ENCODE peak calls at places on chromosomes 1 and 21, in ten cellular contexts. B is A549, G is HCT116, A is upper lobe of left lung, Z is heart left ventricle, N is gastrocnemius medialis, L is GM12878, O is HepG2, R is IMR-90, H is right lobe of liver. M is an unnamed sample.

GRCh38 chr1:167943541-167943940 is 6.7 kb upstream of the MPC2 start:
- ATAC-seq in B (no peak), G (no peak), A (no peak), Z (no peak), N (no peak), L (no peak), O (no peak), R (no peak), H (no peak), M (no peak)

GRCh38 chr1:21129407-21129806 is 47.3 kb downstream of the EIF4G3 start:
- ATAC-seq in B (no peak), G (no peak), A (no peak), Z (no peak), N (no peak), L (no peak), O (no peak), R (no peak), H (no peak), M (no peak)

GRCh38 chr1:99374109-99374508 is 109.8 kb downstream of the PLPPR4 start:
- ATAC-seq in B (no peak), G (no peak), A (no peak), Z (no peak), N (no peak), L (no peak), O (no peak), R (no peak), H (no peak), M (no peak)

GRCh38 chr1:50611675-50612074 is 188.4 kb upstream of the DMRTA2 start:
- ATAC-seq in B (no peak), G (no peak), A (no peak), Z (no peak), N (no peak), L (no peak), O (no peak), R (no peak), H (no peak), M (no peak)

GRCh38 chr1:235841938-235842545 is 24.7 kb downstream of the LYST start:
- ATAC-seq in B (no peak), G (no peak), A (peak; percentile 39), Z (no peak), N (no peak), L (peak; percentile 82), O (no peak), R (no peak), H (no peak), M (no peak)

GRCh38 chr21:16033193-16033592 is 303.4 kb downstream of the USP25 start:
- ATAC-seq in B (no peak), G (no peak), A (no peak), Z (no peak), N (no peak), L (no peak), O (peak; percentile 65), R (no peak), H (no peak), M (no peak)

GRCh38 chr21:35252831-35253230 is 203.7 kb upstream of the RUNX1 start:
- ATAC-seq in B (no peak), G (no peak), A (no peak), Z (no peak), N (no peak), L (no peak), O (no peak), R (no peak), H (no peak), M (no peak)

GRCh38 chr1:87044840-87045239 is 130.4 kb downstream of the HS2ST1 start:
- ATAC-seq in B (no peak), G (no peak), A (no peak), Z (no peak), N (no peak), L (peak; percentile 75), O (no peak), R (no peak), H (no peak), M (no peak)

GRCh38 chr1:198669023-198669698 is 30.3 kb downstream of the PTPRC start:
- ATAC-seq in B (peak; percentile 100), G (peak; percentile 94), A (peak; percentile 11), Z (peak; percentile 58), N (no peak), L (peak; percentile 83), O (peak; percentile 38), R (peak; percentile 87), H (peak; percentile 44), M (no peak)

GRCh38 chr1:154117642-154118041 is 37.2 kb downstream of the NUP210L start:
- ATAC-seq in B (no peak), G (no peak), A (no peak), Z (no peak), N (no peak), L (no peak), O (no peak), R (no peak), H (no peak), M (no peak)

GRCh38 chr1:43836267-43836951 is 97.2 kb upstream of the ARTN start:
- ATAC-seq in B (no peak), G (peak; percentile 35), A (peak; percentile 9), Z (peak; percentile 59), N (no peak), L (peak; percentile 69), O (peak; percentile 60), R (no peak), H (peak; percentile 25), M (no peak)

DNA sequence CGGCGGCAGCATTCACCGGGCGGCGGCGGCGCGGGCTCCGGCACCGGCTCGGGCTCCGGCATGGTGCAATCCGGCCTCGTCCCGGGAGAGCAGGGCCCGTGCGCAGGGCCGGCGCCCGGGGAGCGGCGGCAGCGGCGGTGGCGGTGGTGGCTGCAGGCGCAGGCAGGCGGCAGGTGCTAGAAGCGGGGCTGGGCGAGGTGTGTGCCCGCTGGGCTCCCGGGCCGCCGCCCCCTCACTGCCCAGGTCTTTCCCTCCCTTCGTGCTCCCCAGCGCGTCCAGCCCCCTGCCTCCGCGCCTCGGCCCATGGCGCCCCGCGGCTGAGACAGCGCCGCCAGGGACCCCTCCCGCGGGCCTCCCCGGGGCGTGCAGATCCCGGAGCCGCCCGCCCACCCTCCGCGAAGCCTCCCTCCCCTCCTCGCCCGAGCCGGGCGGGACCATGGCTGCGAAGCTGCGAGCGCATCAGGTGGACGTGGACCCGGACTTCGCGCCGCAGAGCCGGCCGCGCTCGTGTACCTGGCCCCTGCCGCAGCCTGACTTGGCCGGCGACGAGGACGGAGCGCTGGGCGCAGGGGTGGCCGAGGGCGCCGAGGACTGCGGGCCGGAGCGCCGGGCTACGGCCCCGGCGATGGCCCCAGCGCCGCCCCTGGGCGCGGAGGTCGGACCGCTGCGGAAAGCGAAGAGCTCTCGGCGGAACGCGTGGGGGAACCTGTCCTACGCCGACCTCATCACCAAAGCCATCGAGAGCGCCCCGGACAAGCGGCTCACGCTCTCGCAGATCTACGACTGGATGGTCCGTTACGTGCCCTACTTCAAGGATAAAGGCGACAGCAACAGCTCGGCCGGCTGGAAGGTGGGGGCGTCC is 492 bp downstream of the FOXO6 start:
- ATAC-seq in B (peak; percentile 36), G (peak; percentile 55), A (no peak), Z (no peak), N (peak; percentile 23), L (peak; percentile 8), O (peak; percentile 40), R (no peak), H (no peak), M (peak; percentile 2)
- TF ChIP-seq POLR2A in B (no peak), G (no peak), A (no peak), Z (no peak), N (peak; percentile 81), L (no peak), O (no peak), R (no peak), H (no peak), M (no peak)

GRCh38 chr1:12040457-12041051 is 21.3 kb downstream of the MIIP start:
- ATAC-seq in B (no peak), G (no peak), A (peak; percentile 50), Z (no peak), N (no peak), L (peak; percentile 80), O (no peak), R (peak; percentile 87), H (no peak), M (no peak)
- TF ChIP-seq POLR2A in B (no peak), G (no peak), A (no peak), Z (no peak), N (no peak), L (peak; percentile 46), O (no peak), R (no peak), H (no peak), M (no peak)

DNA sequence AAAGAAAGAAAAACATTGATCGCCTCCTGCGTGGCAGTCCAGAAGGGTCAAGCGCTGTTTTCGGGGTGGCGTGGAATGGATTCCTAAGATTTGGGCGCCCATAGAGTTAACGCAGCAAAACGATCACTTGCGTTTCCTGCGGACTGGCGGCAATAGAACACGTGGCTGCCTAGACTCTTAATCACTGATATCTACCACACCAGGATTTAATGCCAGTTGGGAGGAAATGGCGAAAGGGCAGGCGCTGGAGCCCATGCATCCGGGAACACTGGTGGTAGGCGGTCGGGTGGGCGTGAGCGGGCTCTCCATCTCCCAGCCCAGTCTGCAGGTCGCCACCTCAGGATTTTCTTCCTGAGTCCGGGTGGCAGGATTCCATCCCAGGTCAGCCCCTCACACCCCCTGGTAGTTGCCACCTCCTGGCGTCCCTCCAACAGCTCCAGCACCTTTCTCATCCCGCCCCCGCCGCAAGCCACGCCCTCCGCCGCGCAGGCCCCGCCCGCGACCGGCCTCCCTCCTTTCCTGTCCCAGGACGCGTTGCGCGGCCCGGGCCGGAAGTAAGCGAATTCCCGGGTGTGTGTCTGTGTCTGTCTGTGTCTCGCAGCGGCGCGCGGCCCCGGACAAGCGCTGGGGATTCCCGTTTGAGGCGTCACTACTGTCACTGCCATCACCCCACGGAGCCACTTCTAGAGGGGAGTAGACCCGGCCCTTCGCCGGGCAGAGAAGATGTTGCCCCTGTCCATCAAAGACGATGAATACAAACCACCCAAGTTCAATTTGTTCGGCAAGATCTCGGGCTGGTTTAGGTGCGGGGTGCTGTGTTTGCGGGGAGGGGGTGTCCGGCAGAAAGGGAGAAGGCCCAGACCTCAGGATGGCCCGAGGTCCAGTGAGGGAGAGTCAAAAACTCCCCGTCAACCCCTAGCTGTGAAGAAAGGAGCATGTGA is at the start of gene SLC30A7:
- ATAC-seq in B (peak; percentile 86), G (peak; percentile 87), A (peak; percentile 98), Z (peak; percentile 93), N (peak; percentile 80), L (peak; percentile 87), O (peak; percentile 92), R (peak; percentile 92), H (peak; percentile 91), M (peak; percentile 94)
- TF ChIP-seq POLR2A in B (peak; percentile 55), G (no peak), A (peak; percentile 81), Z (no peak), N (peak; percentile 79), L (peak; percentile 84), O (peak; percentile 76), R (peak; percentile 88), H (peak; percentile 75), M (peak; percentile 80)

GRCh38 chr1:156060937-156061636 is at the start of gene RAB25:
- ATAC-seq in B (no peak), G (peak; percentile 94), A (peak; percentile 49), Z (no peak), N (no peak), L (no peak), O (no peak), R (no peak), H (no peak), M (no peak)
- TF ChIP-seq POLR2A in B (no peak), G (peak; percentile 81), A (no peak), Z (no peak), N (no peak), L (no peak), O (no peak), R (no peak), H (no peak), M (no peak)

GRCh38 chr1:202007703-202008489 is 2.5 kb upstream of the ELF3 start:
- ATAC-seq in B (no peak), G (peak; percentile 60), A (peak; percentile 34), Z (no peak), N (no peak), L (no peak), O (no peak), R (no peak), H (no peak), M (no peak)
- TF ChIP-seq POLR2A in B (no peak), G (no peak), A (peak; percentile 27), Z (no peak), N (no peak), L (no peak), O (no peak), R (no peak), H (no peak), M (no peak)

M was measured in gastroesophageal sphincter.